ENCODE peak calls at places on chromosomes 5 and 9, in four cellular contexts. T is NCI-H446, U is NCI-H1048, P is SJSA1. M is an unnamed sample.

GRCh38 chr5:59660737-59661136 is 232.8 kb downstream of the PDE4D start:
- DNase-seq in T (peak; percentile 28), U (no peak), P (no peak), M (peak; percentile 29)

GRCh38 chr9:107243757-107244156 is 39.3 kb upstream of the RAD23B start:
- DNase-seq in T (no peak), U (no peak), P (no peak), M (no peak)

GRCh38 chr5:16936150-16937022 is at the start of gene MYO10:
- DNase-seq in T (peak; percentile 95), U (peak; percentile 23), P (peak; percentile 93), M (no peak)

GRCh38 chr5:1827410-1828397 is 26.5 kb downstream of the NDUFS6 start:
- DNase-seq in T (no peak), U (no peak), P (no peak), M (no peak)

GRCh38 chr9:27276182-27277030 is 20.5 kb downstream of the EQTN start:
- DNase-seq in T (peak; percentile 79), U (peak; percentile 37), P (no peak), M (peak; percentile 51)

GRCh38 chr5:94932259-94932658 is 313.8 kb downstream of the SLF1 start:
- DNase-seq in T (no peak), U (no peak), P (no peak), M (no peak)

GRCh38 chr9:3457171-3457570 is 68.6 kb downstream of the RFX3 start:
- DNase-seq in T (no peak), U (no peak), P (no peak), M (no peak)

GRCh38 chr9:94927048-94927761 is 200.7 kb downstream of the AOPEP start:
- DNase-seq in T (no peak), U (no peak), P (no peak), M (no peak)

GRCh38 chr9:97594414-97594921 is 38.7 kb downstream of the TSTD2 start:
- DNase-seq in T (peak; percentile 67), U (no peak), P (no peak), M (no peak)

GRCh38 chr5:138752951-138753793 is at the start of gene CTNNA1:
- DNase-seq in T (peak; percentile 70), U (peak; percentile 32), P (peak; percentile 85), M (no peak)

GRCh38 chr5:76546497-76547102 is 76.6 kb downstream of the F2RL2 start:
- DNase-seq in T (no peak), U (no peak), P (no peak), M (no peak)

GRCh38 chr5:95670568-95670967 is 12.2 kb downstream of the SPATA9 start:
- DNase-seq in T (no peak), U (no peak), P (no peak), M (no peak)

GRCh38 chr5:180799194-180799593 is 3.4 kb downstream of the MGAT1 start:
- DNase-seq in T (no peak), U (no peak), P (peak; percentile 42), M (no peak)

GRCh38 chr5:103919526-103919925 is 356.9 kb upstream of the NUDT12 start:
- DNase-seq in T (no peak), U (no peak), P (no peak), M (no peak)

GRCh38 chr5:168822745-168823281 is 243.6 kb upstream of the PANK3 start:
- DNase-seq in T (no peak), U (no peak), P (no peak), M (no peak)

GRCh38 chr5:76041863-76042262 is 41.3 kb upstream of the SV2C start:
- DNase-seq in T (no peak), U (peak; percentile 3), P (no peak), M (no peak)

GRCh38 chr9:133003671-133004090 is 25.2 kb downstream of the GFI1B start:
- DNase-seq in T (no peak), U (no peak), P (no peak), M (no peak)

GRCh38 chr9:68970150-68970549 is 43.8 kb downstream of the PRKACG start:
- DNase-seq in T (no peak), U (no peak), P (no peak), M (no peak)

GRCh38 chr5:104650313-104650712 is 1087.7 kb upstream of the NUDT12 start:
- DNase-seq in T (no peak), U (no peak), P (no peak), M (no peak)

GRCh38 chr5:55021465-55021864 is 2.6 kb upstream of the GZMK start:
- DNase-seq in T (no peak), U (no peak), P (no peak), M (no peak)

GRCh38 chr5:10564838-10565784 is 1.2 kb downstream of the ANKRD33B start:
- DNase-seq in T (no peak), U (no peak), P (no peak), M (no peak)

GRCh38 chr5:77644443-77645157 is 6.1 kb upstream of the OTP start:
- DNase-seq in T (no peak), U (no peak), P (no peak), M (no peak)

GRCh38 chr9:4987996-4988421 is 2.9 kb downstream of the JAK2 start:
- DNase-seq in T (peak; percentile 87), U (peak; percentile 67), P (peak; percentile 49), M (peak; percentile 57)

GRCh38 chr5:107783551-107783950 is 112.8 kb upstream of the EFNA5 start:
- DNase-seq in T (no peak), U (no peak), P (no peak), M (no peak)

M was measured in smooth muscle cell of the brain vasculature.